ENCODE peak calls at places on chromosomes 4 and X, in five cellular contexts. M, D, K, U and S are unnamed samples.

GRCh38 chr4:184014301-184014700 is 109.2 kb downstream of the STOX2 start:
- DNase-seq in U (no peak), D (no peak), K (no peak), M (no peak), S (no peak)

GRCh38 chrX:129525162-129525561 is 1.9 kb upstream of the SMARCA1 start:
- DNase-seq in M (no peak), K (no peak), D (no peak), U (no peak), S (no peak)

GRCh38 chr4:1309261-1310010 is 19.7 kb downstream of the MAEA start:
- DNase-seq in K (peak), U (peak), D (peak), M (peak), S (peak)

GRCh38 chr4:5836943-5837342 is 55.9 kb downstream of the CRMP1 start:
- DNase-seq in K (no peak), D (no peak), U (no peak), M (no peak), S (no peak)

GRCh38 chrX:1313788-1314187 is 22.8 kb upstream of the IL3RA start:
- DNase-seq in D (no peak), M (no peak), K (no peak), U (no peak), S (no peak)

GRCh38 chr4:159103406-159104131 is 690 bp downstream of the RAPGEF2 start:
- DNase-seq in U (peak), D (peak), M (peak), K (peak), S (no peak)

GRCh38 chrX:155998116-155998515 is 620 bp downstream of the IL9R start:
- DNase-seq in U (no peak), D (no peak), K (no peak), M (no peak), S (no peak)

GRCh38 chr4:138639018-138639876 is 376.3 kb upstream of the NOCT start:
- DNase-seq in M (no peak), K (no peak), D (no peak), U (no peak), S (no peak)

GRCh38 chr4:138113819-138114415 is 128.2 kb downstream of the SLC7A11 start:
- DNase-seq in K (no peak), U (no peak), D (no peak), M (no peak), S (peak)

GRCh38 chrX:17007134-17007768 is 60.8 kb downstream of the REPS2 start:
- DNase-seq in D (no peak), K (peak), M (peak), U (no peak), S (no peak)
- TF ChIP-seq CTCF in D (no peak), K (peak), M (peak), U (no peak), S (peak)

GRCh38 chrX:34521563-34521962 is 135.5 kb downstream of the TMEM47 start:
- DNase-seq in U (no peak), D (no peak), M (no peak), K (peak), S (no peak)
- TF ChIP-seq CTCF in U (no peak), D (no peak), M (no peak), K (peak), S (peak)

GRCh38 chr4:2857349-2857927 is 13.8 kb downstream of the ADD1 start:
- DNase-seq in D (no peak), K (no peak), M (no peak), U (no peak), S (no peak)

GRCh38 chr4:2858451-2859217 is 15.0 kb downstream of the ADD1 start:
- DNase-seq in K (no peak), U (no peak), D (no peak), M (no peak), S (peak)

GRCh38 chr4:2855584-2855983 is 11.9 kb downstream of the ADD1 start:
- DNase-seq in K (no peak), U (no peak), M (no peak), D (no peak), S (no peak)

GRCh38 chr4:2859514-2859913 is 15.9 kb downstream of the ADD1 start:
- DNase-seq in U (no peak), K (no peak), M (no peak), D (no peak), S (no peak)

DNA sequence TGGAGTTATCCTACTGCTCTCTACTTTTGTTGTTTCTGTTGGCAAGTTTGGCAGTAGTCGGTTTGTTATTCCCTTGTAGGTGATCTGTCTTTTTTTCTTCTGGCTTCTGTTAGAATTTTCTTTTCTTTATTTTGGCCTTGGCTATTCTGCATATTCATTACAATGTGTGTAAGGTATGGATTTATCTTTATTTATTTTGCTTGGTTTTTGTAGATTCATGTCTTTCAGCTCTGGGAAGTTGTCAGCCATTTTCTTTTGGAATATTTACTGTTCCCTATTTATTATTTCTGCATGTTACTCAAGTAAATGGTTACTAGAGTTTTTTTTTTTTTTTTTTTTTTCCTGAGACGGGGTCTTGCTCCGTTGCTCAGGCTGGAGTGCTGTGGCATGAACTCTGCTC is 12.6 kb downstream of the ADD1 start:
- DNase-seq in K (no peak), M (no peak), U (no peak), D (no peak), S (no peak)
- TF ChIP-seq CTCF in K (no peak), M (no peak), U (no peak), D (no peak), S (no peak)

GRCh38 chr4:180949825-180950224 is 1293.4 kb upstream of the TENM3 start:
- DNase-seq in U (no peak), K (no peak), M (no peak), D (no peak), S (no peak)

GRCh38 chr4:180951312-180951711 is 1291.9 kb upstream of the TENM3 start:
- DNase-seq in K (no peak), M (no peak), D (no peak), U (no peak), S (no peak)

GRCh38 chr4:180950377-180950776 is 1292.8 kb upstream of the TENM3 start:
- DNase-seq in U (no peak), K (no peak), D (no peak), M (no peak), S (no peak)

GRCh38 chr4:180953572-180953971 is 1289.6 kb upstream of the TENM3 start:
- DNase-seq in D (no peak), K (peak), U (no peak), M (peak), S (no peak)
- TF ChIP-seq CTCF in D (no peak), K (peak), U (no peak), M (no peak), S (peak)

GRCh38 chrX:53239474-53239873 is 14.5 kb upstream of the KDM5C start:
- DNase-seq in M (peak), D (peak), K (no peak), U (no peak), S (no peak)
- TF ChIP-seq CTCF in M (no peak), D (peak), K (peak), U (no peak), S (no peak)

GRCh38 chrX:46382595-46382994 is 162.6 kb downstream of the ZNF674 start:
- DNase-seq in D (no peak), K (no peak), M (no peak), U (no peak), S (no peak)

GRCh38 chrX:46380148-46380752 is 165.0 kb downstream of the ZNF674 start:
- DNase-seq in D (no peak), K (no peak), M (no peak), U (no peak), S (no peak)

GRCh38 chrX:46386511-46386910 is 158.7 kb downstream of the ZNF674 start:
- DNase-seq in U (no peak), D (no peak), M (no peak), K (no peak), S (no peak)

GRCh38 chrX:46383006-46383405 is 162.2 kb downstream of the ZNF674 start:
- DNase-seq in D (no peak), U (no peak), M (no peak), K (no peak), S (no peak)

GRCh38 chrX:46381630-46382029 is 163.6 kb downstream of the ZNF674 start:
- DNase-seq in D (no peak), U (no peak), M (peak), K (peak), S (no peak)
- TF ChIP-seq CTCF in D (no peak), U (no peak), M (peak), K (peak), S (peak)

DNA sequence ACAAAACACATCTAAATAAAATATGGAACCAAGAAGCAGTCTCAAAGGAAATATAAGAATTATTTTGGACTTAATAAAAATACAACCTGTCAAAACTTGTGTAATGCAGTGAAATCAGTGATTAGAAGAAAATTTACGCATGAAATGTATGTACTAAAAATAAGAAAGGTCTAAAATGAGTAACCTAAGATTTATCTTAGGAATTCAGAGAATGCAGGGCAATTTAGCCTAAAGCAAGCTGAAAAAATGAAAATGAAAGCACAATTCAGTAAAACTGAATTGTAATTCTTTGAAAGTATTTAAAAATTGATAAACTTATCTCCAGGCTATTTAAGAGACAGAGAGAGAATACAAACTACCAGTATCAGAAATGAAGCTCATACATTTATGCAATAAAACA is 442.1 kb upstream of the ADGRL3 start:
- DNase-seq in M (no peak), U (no peak), D (no peak), K (no peak), S (no peak)
- TF ChIP-seq CTCF in M (no peak), U (no peak), D (no peak), K (no peak), S (no peak)

DNA sequence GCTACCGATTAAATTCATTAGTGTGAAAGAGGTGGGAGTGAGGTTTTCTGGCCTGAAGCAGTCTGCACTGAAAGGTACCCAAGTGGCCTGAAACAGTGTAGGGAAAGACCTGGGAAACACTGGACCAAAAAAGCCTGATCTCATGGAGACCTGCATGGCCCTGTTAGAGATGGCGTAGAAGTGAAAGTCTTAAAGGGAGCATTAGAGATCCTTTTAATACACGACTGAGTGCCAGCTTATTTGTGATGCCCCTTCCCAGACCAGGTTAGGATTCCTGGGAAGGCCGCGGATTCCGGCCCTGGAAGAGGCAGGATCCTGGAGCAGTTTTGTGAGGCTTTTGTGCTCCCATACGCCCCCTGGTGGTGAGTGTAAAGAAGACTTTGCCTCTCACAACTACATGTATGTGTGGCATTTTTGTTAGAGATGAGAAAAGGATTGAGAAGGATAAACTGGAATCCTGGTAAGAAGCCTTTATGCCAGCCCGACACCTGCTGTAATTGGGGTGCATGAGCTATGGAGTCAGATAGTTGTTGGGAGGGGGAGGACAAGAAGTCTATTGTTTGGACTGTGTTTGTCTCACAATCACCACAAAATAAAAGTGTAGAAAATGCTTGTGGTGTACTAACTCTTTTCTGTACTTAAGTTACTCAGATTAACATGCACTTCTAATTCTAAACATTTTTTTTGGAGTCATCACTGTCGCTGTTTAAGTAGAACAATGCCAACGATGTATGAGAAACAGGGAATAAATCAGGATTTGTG is 54.0 kb downstream of the JADE1 start:
- DNase-seq in D (peak), M (peak), K (peak), U (peak), S (peak)
- TF ChIP-seq CTCF in D (peak), M (peak), K (peak), U (peak), S (peak)

GRCh38 chrX:132169554-132169953 is 41.7 kb upstream of the FRMD7 start:
- DNase-seq in M (no peak), U (no peak), K (no peak), D (no peak), S (no peak)

GRCh38 chrX:132171478-132171877 is 43.7 kb upstream of the FRMD7 start:
- DNase-seq in D (no peak), U (no peak), K (no peak), M (no peak), S (no peak)

GRCh38 chrX:132165005-132165404 is 37.2 kb upstream of the FRMD7 start:
- DNase-seq in M (no peak), D (no peak), U (no peak), K (no peak), S (no peak)

GRCh38 chrX:132165651-132166050 is 37.8 kb upstream of the FRMD7 start:
- DNase-seq in K (no peak), U (no peak), D (no peak), M (no peak), S (no peak)
- TF ChIP-seq CTCF in K (no peak), U (no peak), D (no peak), M (no peak), S (no peak)